ENCODE peak calls at places on chromosome 5, in eight cellular contexts. Y is NCI-H1436 treated with DMSO at 0.1 percent for 48 hours, W is D341Med, Z is cardiac fibroblast, S is T-cell, E is left cardiac atrium, T is HuH-7.5, G is WTC11. N is an unnamed sample.

GRCh38 chr5:18465833-18466681 is 831.8 kb downstream of the TAF11L14 start:
- DNase-seq in W (peak), T (peak), E (no peak), Y (peak), Z (peak), S (no peak), G (peak), N (peak)

GRCh38 chr5:174717826-174718455 is 6.4 kb upstream of the MSX2 start:
- DNase-seq in W (no peak), Z (no peak), G (no peak), Y (no peak), S (no peak), E (no peak), T (no peak), N (no peak)

GRCh38 chr5:72138943-72139467 is 31.7 kb downstream of the MAP1B start:
- DNase-seq in W (no peak), Z (peak), E (no peak), Y (no peak), T (no peak), G (no peak), S (no peak), N (no peak)

GRCh38 chr5:143509758-143510221 is 106.3 kb upstream of the NR3C1 start:
- DNase-seq in G (no peak), W (no peak), E (no peak), T (no peak), Z (no peak), S (no peak), Y (no peak), N (no peak)

GRCh38 chr5:141094481-141095262 is at the start of gene PCDHB2:
- DNase-seq in E (peak), G (peak), T (peak), Z (peak), W (peak), S (no peak), Y (peak), N (peak)

GRCh38 chr5:88515881-88516819 is 247.5 kb upstream of the TMEM161B start:
- DNase-seq in T (no peak), E (no peak), Z (no peak), G (no peak), S (no peak), Y (no peak), W (no peak), N (no peak)

GRCh38 chr5:116084891-116085715 is at the start of gene COMMD10:
- DNase-seq in W (peak), G (peak), Y (no peak), Z (peak), E (peak), S (peak), T (peak), N (peak)

GRCh38 chr5:102545175-102545574 is 46.4 kb upstream of the SLCO6A1 start:
- DNase-seq in W (peak), Y (no peak), Z (peak), S (no peak), E (no peak), T (peak), G (peak), N (no peak)

GRCh38 chr5:187617-188451 is 3.5 kb upstream of the LRRC14B start:
- DNase-seq in Z (no peak), W (no peak), G (no peak), E (peak), Y (no peak), T (no peak), S (no peak), N (peak)

GRCh38 chr5:33313150-33313549 is 127.6 kb upstream of the TARS1 start:
- DNase-seq in Y (no peak), G (no peak), Z (peak), T (no peak), E (no peak), S (no peak), W (no peak), N (no peak)

GRCh38 chr5:103505581-103506305 is 56.8 kb downstream of the NUDT12 start:
- DNase-seq in S (no peak), G (no peak), Y (no peak), Z (peak), E (no peak), W (no peak), T (no peak), N (no peak)